ENCODE peak calls at places on chromosomes 7 and 10, in four cellular contexts. One of them, this sample, is unnamed.

GRCh38 chr10:85791846-85792532 is 574.6 kb downstream of the GRID1 start:
- DNase-seq in fibroblast of lung: no peak
- DNase-seq in amygdala: no peak
- DNase-seq in iris pigment epithelial cell: peak
- DNase-seq in this sample: peak

GRCh38 chr10:25492680-25493079 is 317.9 kb downstream of the GPR158 start:
- DNase-seq in fibroblast of lung: no peak
- DNase-seq in amygdala: no peak
- DNase-seq in iris pigment epithelial cell: no peak
- DNase-seq in this sample: no peak

GRCh38 chr7:133290041-133290440 is 37.2 kb downstream of the EXOC4 start:
- DNase-seq in fibroblast of lung: peak
- DNase-seq in amygdala: no peak
- DNase-seq in iris pigment epithelial cell: peak
- DNase-seq in this sample: peak

GRCh38 chr10:75428434-75429158 is 2.8 kb upstream of the LRMDA start:
- DNase-seq in fibroblast of lung: peak
- DNase-seq in amygdala: no peak
- DNase-seq in iris pigment epithelial cell: peak
- DNase-seq in this sample: peak

GRCh38 chr7:151080522-151081169 is at the start of gene FASTK:
- DNase-seq in fibroblast of lung: peak
- DNase-seq in amygdala: peak
- DNase-seq in iris pigment epithelial cell: peak
- DNase-seq in this sample: peak

GRCh38 chr10:17026686-17027485 is 102.7 kb downstream of the CUBN start:
- DNase-seq in fibroblast of lung: peak
- DNase-seq in amygdala: no peak
- DNase-seq in iris pigment epithelial cell: peak
- DNase-seq in this sample: peak

GRCh38 chr7:102874166-102874829 is 38.5 kb upstream of the LRRC17 start:
- DNase-seq in fibroblast of lung: peak
- DNase-seq in amygdala: no peak
- DNase-seq in iris pigment epithelial cell: peak
- DNase-seq in this sample: peak

GRCh38 chr7:98866341-98866740 is 3.5 kb downstream of the TMEM130 start:
- DNase-seq in fibroblast of lung: no peak
- DNase-seq in amygdala: no peak
- DNase-seq in iris pigment epithelial cell: no peak
- DNase-seq in this sample: no peak

GRCh38 chr7:52897708-52898107 is 137.7 kb upstream of the POM121L12 start:
- DNase-seq in fibroblast of lung: peak
- DNase-seq in amygdala: no peak
- DNase-seq in iris pigment epithelial cell: no peak
- DNase-seq in this sample: no peak

GRCh38 chr7:1856161-1856965 is 186.3 kb downstream of the ELFN1 start:
- DNase-seq in fibroblast of lung: no peak
- DNase-seq in amygdala: no peak
- DNase-seq in iris pigment epithelial cell: no peak
- DNase-seq in this sample: no peak

GRCh38 chr7:30207376-30207775 is 72.6 kb downstream of the MTURN start:
- DNase-seq in fibroblast of lung: no peak
- DNase-seq in amygdala: no peak
- DNase-seq in iris pigment epithelial cell: no peak
- DNase-seq in this sample: no peak

GRCh38 chr10:5861269-5862031 is 28.2 kb downstream of the ANKRD16 start:
- DNase-seq in fibroblast of lung: peak
- DNase-seq in amygdala: no peak
- DNase-seq in iris pigment epithelial cell: peak
- DNase-seq in this sample: peak

GRCh38 chr7:36658603-36659516 is 65.4 kb downstream of the AOAH start:
- DNase-seq in fibroblast of lung: peak
- DNase-seq in amygdala: no peak
- DNase-seq in iris pigment epithelial cell: peak
- DNase-seq in this sample: peak

GRCh38 chr7:131521651-131522163 is 34.7 kb downstream of the PODXL start:
- DNase-seq in fibroblast of lung: peak
- DNase-seq in amygdala: no peak
- DNase-seq in iris pigment epithelial cell: no peak
- DNase-seq in this sample: peak

GRCh38 chr7:43463401-43463980 is 119.4 kb upstream of the STK17A start:
- DNase-seq in fibroblast of lung: peak
- DNase-seq in amygdala: no peak
- DNase-seq in iris pigment epithelial cell: no peak
- DNase-seq in this sample: peak

GRCh38 chr7:103637080-103637479 is 191.1 kb upstream of the SLC26A5 start:
- DNase-seq in fibroblast of lung: peak
- DNase-seq in amygdala: no peak
- DNase-seq in iris pigment epithelial cell: peak
- DNase-seq in this sample: peak

GRCh38 chr7:153087498-153087897 is 327.9 kb downstream of the ACTR3B start:
- DNase-seq in fibroblast of lung: no peak
- DNase-seq in amygdala: no peak
- DNase-seq in iris pigment epithelial cell: peak
- DNase-seq in this sample: no peak

GRCh38 chr7:118573065-118573464 is 348.6 kb downstream of the ANKRD7 start:
- DNase-seq in fibroblast of lung: peak
- DNase-seq in amygdala: no peak
- DNase-seq in iris pigment epithelial cell: no peak
- DNase-seq in this sample: no peak

GRCh38 chr7:143299840-143300239 is 11.7 kb downstream of the CASP2 start:
- DNase-seq in fibroblast of lung: peak
- DNase-seq in amygdala: no peak
- DNase-seq in iris pigment epithelial cell: no peak
- DNase-seq in this sample: peak

GRCh38 chr10:126242352-126243260 is 145.7 kb downstream of the ADAM12 start:
- DNase-seq in fibroblast of lung: peak
- DNase-seq in amygdala: peak
- DNase-seq in iris pigment epithelial cell: peak
- DNase-seq in this sample: peak

GRCh38 chr7:24965831-24966708 is 13.9 kb downstream of the OSBPL3 start:
- DNase-seq in fibroblast of lung: peak
- DNase-seq in amygdala: no peak
- DNase-seq in iris pigment epithelial cell: no peak
- DNase-seq in this sample: no peak

GRCh38 chr10:104127411-104127810 is 5.4 kb downstream of the SFR1 start:
- DNase-seq in fibroblast of lung: no peak
- DNase-seq in amygdala: no peak
- DNase-seq in iris pigment epithelial cell: no peak
- DNase-seq in this sample: no peak

GRCh38 chr7:125316451-125316850 is 386.8 kb upstream of the POT1 start:
- DNase-seq in fibroblast of lung: peak
- DNase-seq in amygdala: no peak
- DNase-seq in iris pigment epithelial cell: no peak
- DNase-seq in this sample: no peak

GRCh38 chr10:48614481-48615383 is 9.9 kb upstream of the ARHGAP22 start:
- DNase-seq in fibroblast of lung: peak
- DNase-seq in amygdala: no peak
- DNase-seq in iris pigment epithelial cell: peak
- DNase-seq in this sample: peak

GRCh38 chr10:102770792-102771191 is 27.0 kb downstream of the WBP1L start:
- DNase-seq in fibroblast of lung: no peak
- DNase-seq in amygdala: no peak
- DNase-seq in iris pigment epithelial cell: peak
- DNase-seq in this sample: peak

GRCh38 chr7:158613481-158613880 is 25.9 kb upstream of the PTPRN2 start:
- DNase-seq in fibroblast of lung: peak
- DNase-seq in amygdala: no peak
- DNase-seq in iris pigment epithelial cell: no peak
- DNase-seq in this sample: peak

GRCh38 chr10:74841265-74841973 is 15.0 kb downstream of the KAT6B start:
- DNase-seq in fibroblast of lung: peak
- DNase-seq in amygdala: no peak
- DNase-seq in iris pigment epithelial cell: peak
- DNase-seq in this sample: no peak

GRCh38 chr10:97531401-97531985 is 32.8 kb downstream of the UBTD1 start:
- DNase-seq in fibroblast of lung: peak
- DNase-seq in amygdala: no peak
- DNase-seq in iris pigment epithelial cell: peak
- DNase-seq in this sample: peak

This sample was measured in GM23248.